ENCODE peak calls at places on chromosomes 5 and 9, in seven cellular contexts. A is heart right ventricle; Y is BJ; O is astrocyte of the spinal cord; C is AG09309; H is CD8-positive, alpha-beta T cell; W is tibial nerve. R is an unnamed sample.

GRCh38 chr9:117063721-117064471 is 351.0 kb downstream of the ASTN2 start:
- DNase-seq in O (no peak), H (no peak), Y (no peak), W (no peak), C (no peak), A (no peak), R (no peak)

GRCh38 chr5:36357391-36357790 is 55.7 kb upstream of the RANBP3L start:
- DNase-seq in W (no peak), O (peak; percentile 91), H (no peak), Y (no peak), C (peak; percentile 48), A (no peak), R (no peak)

GRCh38 chr9:110133608-110134214 is 74.2 kb downstream of the C9orf152 start:
- DNase-seq in W (no peak), A (no peak), H (no peak), Y (no peak), O (peak; percentile 71), C (no peak), R (no peak)

GRCh38 chr9:38700695-38701094 is 19.2 kb downstream of the FAM240B start:
- DNase-seq in O (peak; percentile 71), C (no peak), A (no peak), W (no peak), H (no peak), Y (no peak), R (no peak)

GRCh38 chr9:76290555-76290954 is 103.7 kb downstream of the RFK start:
- DNase-seq in Y (no peak), A (no peak), O (no peak), W (no peak), H (no peak), C (no peak), R (no peak)

GRCh38 chr9:136048560-136049411 is 46.3 kb downstream of the NACC2 start:
- DNase-seq in H (no peak), Y (no peak), C (no peak), W (no peak), A (no peak), O (no peak), R (no peak)

GRCh38 chr9:137195525-137196220 is 4.9 kb downstream of the TPRN start:
- DNase-seq in W (no peak), Y (no peak), C (no peak), O (no peak), H (no peak), A (no peak), R (no peak)

GRCh38 chr5:130720355-130720754 is 444.7 kb downstream of the HINT1 start:
- DNase-seq in H (no peak), W (no peak), A (no peak), O (peak; percentile 71), C (peak; percentile 20), Y (no peak), R (no peak)

GRCh38 chr9:125911861-125912260 is 164.7 kb downstream of the PBX3 start:
- DNase-seq in H (no peak), Y (no peak), O (peak; percentile 17), C (no peak), W (no peak), A (no peak), R (no peak)

GRCh38 chr9:128420651-128421473 is at the start of gene CERCAM:
- DNase-seq in O (peak; percentile 18), W (peak; percentile 41), C (no peak), Y (no peak), H (peak; percentile 53), A (peak; percentile 69), R (peak; percentile 61)

GRCh38 chr9:118569151-118569550 is 800.1 kb downstream of the BRINP1 start:
- DNase-seq in C (no peak), Y (no peak), W (no peak), H (no peak), A (no peak), O (no peak), R (no peak)

GRCh38 chr9:5626727-5627634 is 1.9 kb upstream of the RIC1 start:
- DNase-seq in O (peak; percentile 83), H (peak; percentile 20), A (peak; percentile 14), W (no peak), C (peak; percentile 60), Y (peak; percentile 57), R (no peak)

GRCh38 chr5:135535420-135535819 is 344 bp downstream of the NEUROG1 start:
- DNase-seq in Y (no peak), A (no peak), H (no peak), C (no peak), O (no peak), W (no peak), R (no peak)

GRCh38 chr5:135534609-135535419 is 950 bp downstream of the NEUROG1 start:
- DNase-seq in O (no peak), W (no peak), A (no peak), H (no peak), Y (no peak), C (no peak), R (peak; percentile 46)

GRCh38 chr5:135533346-135533745 is 2.4 kb downstream of the NEUROG1 start:
- DNase-seq in C (no peak), H (no peak), W (no peak), O (no peak), Y (no peak), A (no peak), R (no peak)

GRCh38 chr5:135535820-135536801 is at the start of gene NEUROG1:
- DNase-seq in A (no peak), H (no peak), Y (no peak), W (no peak), C (no peak), O (no peak), R (peak; percentile 21)

GRCh38 chr5:135533794-135534193 is 2.0 kb downstream of the NEUROG1 start:
- DNase-seq in A (no peak), O (no peak), C (no peak), Y (no peak), W (no peak), H (no peak), R (no peak)
- TF ChIP-seq CTCF in A (no peak), O (no peak), C (no peak), Y (no peak), W (no peak), H (no peak), R (no peak)

DNA sequence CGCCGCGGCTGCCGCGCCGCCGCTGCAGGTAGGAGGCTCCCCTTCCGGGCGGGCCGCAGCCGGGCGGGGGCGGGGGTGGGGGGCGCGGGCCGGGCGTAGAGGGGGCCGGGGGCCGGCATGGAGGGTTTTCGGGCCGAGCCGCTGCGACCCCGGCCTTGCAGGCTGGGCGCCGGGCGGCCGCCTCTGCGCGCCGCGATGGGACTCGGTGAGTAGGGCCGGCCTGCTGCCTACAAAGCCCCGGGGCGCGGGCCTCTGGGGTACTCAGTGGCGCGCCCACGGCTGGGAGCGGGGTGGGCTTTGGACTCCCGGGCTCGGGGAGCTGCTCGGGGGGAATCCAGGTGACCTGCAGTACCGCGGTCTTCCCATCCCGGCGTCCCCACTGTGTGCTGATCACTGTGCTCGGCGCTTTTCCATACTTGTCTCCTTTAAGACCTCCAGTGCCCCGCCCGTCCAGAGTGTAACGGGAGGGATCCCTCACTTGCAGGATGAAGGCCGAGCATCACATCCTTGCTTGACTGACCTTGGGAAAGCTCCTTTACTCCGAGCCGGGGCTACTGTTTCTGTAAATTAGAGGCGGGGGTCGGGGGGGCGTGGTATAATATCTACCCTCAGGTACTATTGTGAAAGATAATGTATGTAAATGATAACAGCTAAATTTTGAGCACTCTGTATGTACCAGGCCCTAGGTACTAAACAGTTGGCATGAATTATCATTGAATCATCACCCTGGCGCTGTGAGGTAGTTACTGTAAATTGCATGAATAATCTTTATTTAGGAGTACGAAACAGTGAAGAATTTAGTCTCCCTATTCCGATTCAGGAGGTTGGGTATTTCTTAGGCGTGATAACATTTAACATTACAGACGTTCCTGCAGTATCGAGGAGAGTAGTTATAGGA is 672 bp downstream of the MSANTD3 start:
- DNase-seq in W (no peak), A (peak; percentile 31), H (no peak), Y (no peak), O (peak; percentile 77), C (no peak), R (peak; percentile 47)
- TF ChIP-seq CTCF in W (no peak), A (no peak), H (no peak), Y (no peak), O (no peak), C (no peak), R (no peak)

GRCh38 chr5:106267256-106267655 is 1403.5 kb downstream of the EFNA5 start:
- DNase-seq in O (no peak), Y (no peak), A (no peak), W (no peak), H (no peak), C (no peak), R (no peak)

GRCh38 chr5:106269252-106269843 is 1401.4 kb downstream of the EFNA5 start:
- DNase-seq in Y (no peak), A (no peak), O (peak; percentile 57), H (no peak), C (peak; percentile 10), W (no peak), R (no peak)
- TF ChIP-seq CTCF in Y (peak; percentile 74), A (peak; percentile 9), O (peak; percentile 67), H (no peak), C (peak; percentile 62), W (peak; percentile 13), R (peak; percentile 46)

DNA sequence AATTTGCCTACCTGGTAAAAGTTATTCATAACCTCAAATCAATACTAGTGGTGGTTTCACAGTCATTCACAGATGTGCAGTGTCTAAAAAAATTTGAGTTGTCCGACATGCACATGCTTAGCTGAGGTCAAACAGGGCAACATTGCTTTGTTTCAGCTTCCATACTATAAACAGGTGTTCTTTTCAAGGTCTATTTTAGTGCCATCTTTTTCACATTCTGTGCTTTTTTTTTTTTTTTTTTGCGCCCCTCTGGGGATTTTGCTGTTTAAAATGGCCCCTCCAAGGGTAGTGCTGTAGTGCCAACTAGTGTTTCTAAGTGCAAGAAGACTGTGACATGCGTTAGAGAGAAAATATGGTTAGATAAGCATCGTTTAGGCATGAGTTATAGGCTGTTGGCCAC is 14.5 kb downstream of the PHAX start:
- DNase-seq in A (no peak), Y (no peak), W (no peak), H (no peak), O (no peak), C (no peak), R (no peak)
- TF ChIP-seq CTCF in A (no peak), Y (no peak), W (no peak), H (no peak), O (no peak), C (no peak), R (no peak)

R was measured in endothelial cell.